ENCODE peak calls at places on chromosomes 6 and 20, in seven cellular contexts. I is left lung; V is CD4-positive, CD25-positive, alpha-beta regulatory T cell; F is COR-L47; Q is stimulated activated CD4-positive, alpha-beta T cell treated with anti-CD3 and anti-CD28 coated beads, Interleukin-1b, Interleukin-23, amount 100 ng/mL, for 1 hour; O is psoas muscle; W is AG20443. J is an unnamed sample.

GRCh38 chr6:163741743-163742363 is 327.3 kb downstream of the QKI start:
- DNase-seq in O (no peak), F (no peak), I (no peak), Q (no peak), V (no peak), W (no peak), J (no peak)

GRCh38 chr6:169807699-169808607 is 56.5 kb downstream of the ERMARD start:
- DNase-seq in I (no peak), W (no peak), V (no peak), F (no peak), O (no peak), Q (no peak), J (no peak)

GRCh38 chr20:2771631-2772080 is 28.8 kb downstream of the CPXM1 start:
- DNase-seq in V (no peak), O (no peak), W (peak), Q (no peak), I (peak), F (no peak), J (no peak)

GRCh38 chr6:170186909-170187668 is 103.8 kb downstream of the DLL1 start:
- DNase-seq in O (no peak), W (no peak), I (no peak), F (peak), V (no peak), Q (no peak), J (no peak)

GRCh38 chr20:17518339-17519052 is 12.7 kb downstream of the BFSP1 start:
- DNase-seq in Q (no peak), V (no peak), F (no peak), O (no peak), W (peak), I (no peak), J (no peak)

GRCh38 chr6:45780523-45780922 is 235.1 kb downstream of the CLIC5 start:
- DNase-seq in I (no peak), V (no peak), W (no peak), F (no peak), Q (no peak), O (no peak), J (no peak)

GRCh38 chr6:166145751-166146150 is 21.9 kb downstream of the TBXT start:
- DNase-seq in O (no peak), W (no peak), I (no peak), V (no peak), F (no peak), Q (no peak), J (peak)

GRCh38 chr6:89346433-89346832 is 6.1 kb downstream of the UBE2J1 start:
- DNase-seq in O (no peak), V (no peak), I (no peak), Q (no peak), F (no peak), W (no peak), J (no peak)

GRCh38 chr6:157764346-157765068 is 58.5 kb upstream of the SNX9 start:
- DNase-seq in F (no peak), O (peak), W (peak), V (peak), I (peak), Q (peak), J (peak)